ENCODE peak calls at places on chromosomes 11 and 22, in nine cellular contexts. B is fibroblast of mammary gland, G is stomach, D is psoas muscle, R is fibroblast of the aortic adventitia, H is epithelial cell of proximal tubule, S is BJ, O is mammary epithelial cell, M is A673. W is an unnamed sample.

GRCh38 chr11:119414321-119414720 is 8.7 kb downstream of the THY1 start:
- DNase-seq in D (no peak), O (no peak), M (no peak), R (no peak), S (no peak), H (no peak), G (no peak), B (no peak), W (no peak)

GRCh38 chr22:42313804-42314581 is 43.5 kb upstream of the TCF20 start:
- DNase-seq in B (peak; percentile 3), R (no peak), G (peak; percentile 79), H (peak; percentile 78), D (no peak), S (no peak), O (peak; percentile 84), M (peak; percentile 56), W (no peak)

GRCh38 chr11:113476553-113476952 is 1.4 kb upstream of the DRD2 start:
- DNase-seq in S (no peak), R (no peak), O (no peak), M (no peak), H (no peak), D (no peak), B (no peak), G (no peak), W (no peak)

GRCh38 chr11:41851743-41852142 is 392.3 kb upstream of the LRRC4C start:
- DNase-seq in H (no peak), G (no peak), M (no peak), S (no peak), O (no peak), B (no peak), R (no peak), D (no peak), W (no peak)

GRCh38 chr11:103792981-103793468 is 243.4 kb upstream of the DDI1 start:
- DNase-seq in M (no peak), H (no peak), O (no peak), G (no peak), R (peak; percentile 83), D (no peak), B (peak; percentile 79), S (no peak), W (no peak)

GRCh38 chr11:66231561-66231960 is 36.9 kb upstream of the RAB1B start:
- DNase-seq in D (no peak), M (no peak), H (no peak), B (no peak), R (no peak), O (no peak), S (no peak), G (no peak), W (no peak)

GRCh38 chr22:46138058-46138797 is 12.1 kb upstream of the PPARA start:
- DNase-seq in O (no peak), G (no peak), H (no peak), M (no peak), B (no peak), S (no peak), D (no peak), R (no peak), W (peak; percentile 82)

GRCh38 chr11:125925804-125926203 is 20.0 kb upstream of the VSIG10L2 start:
- DNase-seq in B (no peak), D (no peak), S (no peak), H (no peak), O (no peak), M (no peak), G (no peak), R (no peak), W (no peak)

GRCh38 chr22:30325724-30326703 is 727 bp downstream of the TBC1D10A start:
- DNase-seq in R (no peak), O (no peak), G (peak; percentile 53), H (no peak), S (no peak), B (no peak), D (peak; percentile 60), M (no peak), W (no peak)

GRCh38 chr11:96238563-96239166 is 104.3 kb downstream of the MAML2 start:
- DNase-seq in D (no peak), S (no peak), R (no peak), H (no peak), G (no peak), M (no peak), O (no peak), B (peak; percentile 69), W (no peak)

GRCh38 chr11:134126197-134126822 is 57.4 kb downstream of the JAM3 start:
- DNase-seq in S (peak; percentile 79), O (peak; percentile 68), G (no peak), M (no peak), B (peak; percentile 92), H (no peak), R (peak; percentile 68), D (no peak), W (no peak)

GRCh38 chr11:60130496-60130895 is 42.0 kb downstream of the MS4A2 start:
- DNase-seq in H (no peak), D (no peak), S (no peak), M (peak; percentile 63), G (no peak), B (peak; percentile 1), R (no peak), O (peak; percentile 57), W (no peak)

DNA sequence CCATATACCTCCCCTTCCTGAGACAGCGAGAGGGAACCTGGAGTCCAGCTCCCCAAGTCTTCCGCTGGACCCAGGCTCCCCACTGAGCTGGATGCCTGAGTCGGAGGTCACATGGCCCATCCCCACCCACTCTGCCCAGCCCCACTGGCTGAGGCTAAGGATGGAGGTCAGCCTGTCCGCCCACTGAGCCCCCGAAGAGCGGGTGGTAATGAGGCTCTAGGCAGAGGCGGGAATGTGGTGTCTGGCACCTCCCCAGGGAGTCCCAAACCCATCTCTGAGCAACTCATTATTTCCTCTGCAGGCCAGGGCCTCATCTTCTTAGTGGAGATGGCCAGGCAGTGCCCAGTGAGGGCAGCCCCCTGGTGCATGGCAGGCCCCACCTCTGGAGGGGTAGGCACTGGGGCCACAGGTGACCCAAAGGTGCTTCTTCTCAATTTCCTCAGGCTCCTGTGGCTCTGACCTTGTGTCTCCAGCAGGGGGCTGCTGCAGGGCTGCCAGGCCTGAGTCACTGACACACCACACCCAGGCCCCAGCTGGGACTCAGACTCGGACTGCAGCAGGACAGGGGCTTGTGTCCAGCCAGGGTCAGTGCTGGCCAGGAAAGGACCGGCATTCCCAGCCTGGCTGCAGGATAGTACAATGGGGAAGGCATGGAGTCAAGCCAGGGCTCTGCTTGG is 10.2 kb upstream of the PDE2A start:
- DNase-seq in D (peak; percentile 86), B (peak; percentile 69), O (peak; percentile 53), S (no peak), G (peak; percentile 68), R (peak; percentile 60), M (peak; percentile 45), H (no peak), W (no peak)
- TF ChIP-seq CTCF in D (peak; percentile 51), B (peak; percentile 73), O (peak; percentile 81), S (peak; percentile 79), G (no peak), R (peak; percentile 77), M (peak; percentile 51), H (peak; percentile 69), W (peak; percentile 72)

DNA sequence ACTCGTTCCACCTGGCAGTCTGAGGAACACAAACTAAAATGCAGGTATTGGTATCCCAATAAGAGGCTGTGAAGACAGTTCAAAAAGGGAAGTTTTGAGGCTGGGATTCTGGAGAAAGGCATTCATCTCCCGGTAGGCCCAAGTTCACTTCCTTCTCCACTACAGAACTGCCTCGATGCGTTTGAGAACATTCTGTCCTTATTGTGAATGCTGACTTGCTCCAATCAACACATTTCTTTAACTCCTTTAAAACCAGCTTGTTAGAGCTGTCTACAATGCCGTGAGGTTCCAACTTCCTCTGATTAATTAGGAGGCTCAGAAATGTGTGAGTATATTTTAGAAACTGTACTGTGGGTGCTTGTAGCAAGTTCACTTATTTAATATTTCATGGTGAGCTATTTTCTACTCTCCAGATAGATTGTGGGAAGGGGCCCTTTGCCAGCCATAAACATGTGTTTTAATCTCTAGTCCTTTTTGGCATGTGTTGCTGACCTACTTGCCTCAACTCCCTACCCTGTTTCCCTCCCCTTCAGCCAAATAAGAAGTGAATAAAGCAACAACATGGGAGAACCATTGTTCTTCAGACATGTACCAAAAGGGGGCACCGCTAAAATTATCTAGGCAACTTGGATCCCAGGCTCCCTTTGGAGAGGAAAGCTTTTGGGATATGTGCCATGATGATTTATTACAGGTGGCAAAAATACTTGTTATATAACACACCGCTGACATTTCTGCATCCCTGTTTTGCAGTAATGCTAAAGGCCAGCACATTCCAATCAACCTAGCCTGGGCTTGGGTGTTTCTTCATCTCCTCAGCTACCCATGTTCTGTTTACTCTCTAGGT is 245.6 kb downstream of the BLID start:
- DNase-seq in D (no peak), G (no peak), M (peak; percentile 42), O (no peak), H (no peak), R (peak; percentile 69), S (no peak), B (peak; percentile 33), W (no peak)
- TF ChIP-seq CTCF in D (no peak), G (no peak), M (peak; percentile 54), O (peak; percentile 29), H (peak; percentile 6), R (peak; percentile 23), S (peak; percentile 21), B (peak; percentile 26), W (peak; percentile 38)

GRCh38 chr11:93694109-93694508 is 32.6 kb downstream of the CEP295 start:
- DNase-seq in R (no peak), D (no peak), H (no peak), S (no peak), M (no peak), B (peak; percentile 6), G (no peak), O (no peak), W (no peak)
- TF ChIP-seq CTCF in R (peak; percentile 4), D (no peak), H (peak; percentile 5), S (no peak), M (peak; percentile 44), B (peak; percentile 12), G (no peak), O (no peak), W (peak; percentile 28)

GRCh38 chr11:70510106-70510505 is 111.8 kb downstream of the CTTN start:
- DNase-seq in M (no peak), D (peak; percentile 19), S (no peak), O (no peak), H (no peak), B (no peak), G (no peak), R (no peak), W (peak; percentile 46)

GRCh38 chr11:70510571-70510970 is 112.2 kb downstream of the CTTN start:
- DNase-seq in H (no peak), D (peak; percentile 20), R (no peak), G (no peak), M (no peak), S (no peak), O (no peak), B (no peak), W (peak; percentile 46)

GRCh38 chr11:70509476-70509875 is 111.1 kb downstream of the CTTN start:
- DNase-seq in R (no peak), H (no peak), G (no peak), S (no peak), B (no peak), D (no peak), M (no peak), O (no peak), W (no peak)

GRCh38 chr11:70512716-70513115 is 114.4 kb downstream of the CTTN start:
- DNase-seq in H (no peak), S (no peak), G (no peak), B (no peak), O (no peak), R (no peak), D (no peak), M (no peak), W (no peak)

DNA sequence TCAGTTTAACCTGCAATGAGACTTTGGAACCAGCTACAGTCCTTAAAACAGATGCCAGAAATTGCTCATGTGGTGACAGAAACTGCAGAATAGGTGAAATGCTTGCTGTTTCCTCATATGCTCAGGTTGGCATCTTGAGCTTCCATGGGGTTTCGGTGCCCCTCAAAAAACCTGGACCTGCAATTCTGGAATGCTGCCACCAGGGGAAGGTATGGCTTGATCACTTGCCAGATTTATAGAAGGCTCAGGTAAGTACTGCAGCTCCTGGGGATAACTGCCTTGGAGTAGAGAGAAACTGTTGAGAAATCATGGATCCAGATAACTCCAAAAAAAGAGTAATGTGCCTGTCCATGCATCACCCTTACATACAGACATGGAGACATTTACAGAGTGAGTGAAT is 113.0 kb downstream of the CTTN start:
- DNase-seq in H (no peak), M (no peak), R (no peak), B (no peak), O (no peak), S (no peak), G (no peak), D (no peak), W (no peak)
- TF ChIP-seq CTCF in H (peak; percentile 45), M (no peak), R (no peak), B (peak; percentile 5), O (peak; percentile 35), S (no peak), G (no peak), D (no peak), W (no peak)